ENCODE peak calls at places on chromosome 22, in five cellular contexts. One of them, this sample, is unnamed.

GRCh38 chr22:23501708-23502107 is 78.4 kb downstream of the IGLL1 start:
- DNase-seq in GM12878: no peak
- DNase-seq in K562: no peak
- DNase-seq in HepG2: no peak
- DNase-seq in A549: no peak
- DNase-seq in this sample: peak; percentile 40

GRCh38 chr22:50271519-50271970 is 1.4 kb upstream of the MAPK11 start:
- DNase-seq in GM12878: no peak
- DNase-seq in A549: no peak
- DNase-seq in K562: peak; percentile 84
- DNase-seq in HepG2: peak; percentile 34
- DNase-seq in this sample: peak; percentile 93

GRCh38 chr22:21095773-21096107 is 50.0 kb downstream of the LRRC74B start:
- DNase-seq in K562: no peak
- DNase-seq in A549: no peak
- DNase-seq in HepG2: no peak
- DNase-seq in GM12878: no peak
- DNase-seq in this sample: no peak

GRCh38 chr22:33697640-33698039 is 222.6 kb downstream of the LARGE1 start:
- DNase-seq in HepG2: peak; percentile 7
- DNase-seq in GM12878: no peak
- DNase-seq in A549: no peak
- DNase-seq in K562: no peak
- DNase-seq in this sample: no peak

GRCh38 chr22:50562523-50563409 is at the start of gene SYCE3:
- DNase-seq in GM12878: peak; percentile 75
- DNase-seq in K562: peak; percentile 96
- DNase-seq in A549: peak; percentile 73
- DNase-seq in HepG2: peak; percentile 92
- DNase-seq in this sample: peak; percentile 97

GRCh38 chr22:28012811-28013460 is 93.9 kb upstream of the PITPNB start:
- DNase-seq in A549: no peak
- DNase-seq in GM12878: no peak
- DNase-seq in HepG2: no peak
- DNase-seq in K562: no peak
- DNase-seq in this sample: no peak

GRCh38 chr22:31829505-31829904 is 75.7 kb downstream of the DEPDC5 start:
- DNase-seq in A549: peak; percentile 77
- DNase-seq in GM12878: peak; percentile 19
- DNase-seq in HepG2: peak; percentile 46
- DNase-seq in K562: peak; percentile 59
- DNase-seq in this sample: peak; percentile 47

GRCh38 chr22:39013923-39014722 is at the start of gene APOBEC3C:
- DNase-seq in K562: peak; percentile 94
- DNase-seq in A549: peak; percentile 58
- DNase-seq in HepG2: peak; percentile 75
- DNase-seq in GM12878: peak; percentile 79
- DNase-seq in this sample: peak; percentile 74

GRCh38 chr22:49244466-49245420 is 582.9 kb downstream of the BRD1 start:
- DNase-seq in HepG2: no peak
- DNase-seq in K562: no peak
- DNase-seq in A549: no peak
- DNase-seq in GM12878: no peak
- DNase-seq in this sample: no peak

GRCh38 chr22:49243335-49243734 is 584.3 kb downstream of the BRD1 start:
- DNase-seq in A549: no peak
- DNase-seq in GM12878: no peak
- DNase-seq in HepG2: no peak
- DNase-seq in K562: no peak
- DNase-seq in this sample: no peak

GRCh38 chr22:49251371-49251770 is 576.3 kb downstream of the BRD1 start:
- DNase-seq in K562: no peak
- DNase-seq in GM12878: no peak
- DNase-seq in A549: no peak
- DNase-seq in HepG2: no peak
- DNase-seq in this sample: no peak

GRCh38 chr22:49243965-49244364 is 583.7 kb downstream of the BRD1 start:
- DNase-seq in GM12878: no peak
- DNase-seq in HepG2: no peak
- DNase-seq in K562: no peak
- DNase-seq in A549: no peak
- DNase-seq in this sample: no peak

DNA sequence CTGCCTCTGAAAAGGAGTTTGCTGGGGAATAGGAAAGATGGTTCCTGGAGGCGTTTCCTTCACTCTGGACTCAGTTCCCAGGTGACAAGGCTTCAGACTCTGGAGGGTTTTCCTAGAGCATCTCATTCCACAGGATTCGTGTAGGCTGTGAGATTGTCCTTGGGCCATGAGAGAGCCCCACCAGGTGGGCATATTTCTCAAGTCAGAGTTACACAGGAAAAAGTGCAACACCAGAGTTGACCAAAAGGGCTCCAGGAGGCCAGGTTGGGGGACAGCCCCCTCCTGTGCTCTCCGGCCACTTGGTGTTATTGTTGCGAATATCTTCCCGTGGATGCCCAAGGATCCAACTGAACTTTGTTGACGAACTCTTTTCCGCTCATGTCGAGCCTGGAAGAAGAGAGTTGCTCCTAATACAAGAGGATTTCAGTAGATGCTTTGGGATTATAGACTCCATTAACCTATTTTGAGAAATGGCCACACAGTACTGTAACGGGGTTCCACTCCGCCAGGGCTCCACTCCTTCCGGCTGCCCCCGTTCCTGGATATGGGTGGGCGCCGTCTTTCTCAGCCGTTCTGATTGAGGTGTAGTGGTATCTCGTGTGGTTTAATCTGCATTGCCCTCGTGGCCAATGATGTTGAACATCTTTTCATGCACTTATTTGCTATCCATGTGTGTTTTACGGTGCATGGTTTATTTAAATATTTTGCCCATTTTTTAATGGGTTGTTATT is 580.3 kb downstream of the BRD1 start:
- DNase-seq in GM12878: no peak
- DNase-seq in K562: peak; percentile 1
- DNase-seq in A549: no peak
- DNase-seq in HepG2: no peak
- DNase-seq in this sample: no peak
- TF ChIP-seq USF2 in GM12878: no peak
- TF ChIP-seq USF2 in K562: no peak
- TF ChIP-seq USF2 in A549: no peak
- TF ChIP-seq USF2 in HepG2: no peak
- TF ChIP-seq USF2 in this sample: no peak

GRCh38 chr22:46010177-46010867 is 33.4 kb upstream of the WNT7B start:
- DNase-seq in GM12878: no peak
- DNase-seq in K562: no peak
- DNase-seq in A549: no peak
- DNase-seq in HepG2: no peak
- DNase-seq in this sample: no peak

GRCh38 chr22:46008291-46008690 is 31.3 kb upstream of the WNT7B start:
- DNase-seq in GM12878: no peak
- DNase-seq in A549: no peak
- DNase-seq in HepG2: no peak
- DNase-seq in K562: no peak
- DNase-seq in this sample: peak; percentile 65

GRCh38 chr22:46009730-46010129 is 32.8 kb upstream of the WNT7B start:
- DNase-seq in A549: no peak
- DNase-seq in HepG2: no peak
- DNase-seq in K562: no peak
- DNase-seq in GM12878: no peak
- DNase-seq in this sample: no peak

GRCh38 chr22:46007848-46008261 is 30.9 kb upstream of the WNT7B start:
- DNase-seq in HepG2: no peak
- DNase-seq in GM12878: no peak
- DNase-seq in A549: no peak
- DNase-seq in K562: no peak
- DNase-seq in this sample: peak; percentile 92

GRCh38 chr22:46008836-46009596 is 32.1 kb upstream of the WNT7B start:
- DNase-seq in A549: no peak
- DNase-seq in GM12878: no peak
- DNase-seq in K562: no peak
- DNase-seq in HepG2: no peak
- DNase-seq in this sample: no peak
- TF ChIP-seq MAX in A549: no peak
- TF ChIP-seq MAX in GM12878: no peak
- TF ChIP-seq MAX in K562: no peak
- TF ChIP-seq MAX in HepG2: no peak
- TF ChIP-seq MAX in this sample: no peak

GRCh38 chr22:43889366-43890253 is 2.2 kb downstream of the PNPLA5 start:
- DNase-seq in HepG2: no peak
- DNase-seq in GM12878: no peak
- DNase-seq in K562: peak; percentile 13
- DNase-seq in A549: no peak
- DNase-seq in this sample: peak; percentile 23

GRCh38 chr22:43890901-43891331 is 897 bp downstream of the PNPLA5 start:
- DNase-seq in K562: no peak
- DNase-seq in HepG2: no peak
- DNase-seq in A549: no peak
- DNase-seq in GM12878: no peak
- DNase-seq in this sample: no peak

GRCh38 chr22:43887391-43887790 is 4.4 kb downstream of the PNPLA5 start:
- DNase-seq in K562: no peak
- DNase-seq in A549: no peak
- DNase-seq in HepG2: no peak
- DNase-seq in GM12878: no peak
- DNase-seq in this sample: no peak

GRCh38 chr22:43886231-43886630 is 5.6 kb downstream of the PNPLA5 start:
- DNase-seq in GM12878: no peak
- DNase-seq in A549: no peak
- DNase-seq in HepG2: no peak
- DNase-seq in K562: no peak
- DNase-seq in this sample: no peak

GRCh38 chr22:43888740-43889139 is 3.1 kb downstream of the PNPLA5 start:
- DNase-seq in A549: no peak
- DNase-seq in K562: no peak
- DNase-seq in HepG2: no peak
- DNase-seq in GM12878: no peak
- DNase-seq in this sample: no peak
- TF ChIP-seq REST in A549: no peak
- TF ChIP-seq REST in K562: no peak
- TF ChIP-seq REST in HepG2: no peak
- TF ChIP-seq REST in GM12878: no peak
- TF ChIP-seq REST in this sample: no peak

GRCh38 chr22:24965822-24966626 is 13.5 kb downstream of the KIAA1671 start:
- DNase-seq in A549: no peak
- DNase-seq in GM12878: no peak
- DNase-seq in HepG2: peak; percentile 67
- DNase-seq in K562: no peak
- DNase-seq in this sample: no peak
- TF ChIP-seq USF2 in A549: no peak
- TF ChIP-seq USF2 in GM12878: no peak
- TF ChIP-seq USF2 in HepG2: no peak
- TF ChIP-seq USF2 in K562: no peak
- TF ChIP-seq USF2 in this sample: no peak

GRCh38 chr22:37303821-37304274 is 21.5 kb downstream of the CYTH4 start:
- DNase-seq in A549: peak; percentile 82
- DNase-seq in GM12878: no peak
- DNase-seq in K562: peak; percentile 60
- DNase-seq in HepG2: peak; percentile 32
- DNase-seq in this sample: no peak
- TF ChIP-seq MAX in A549: peak; percentile 71
- TF ChIP-seq MAX in GM12878: no peak
- TF ChIP-seq MAX in K562: peak; percentile 17
- TF ChIP-seq MAX in HepG2: no peak
- TF ChIP-seq MAX in this sample: peak; percentile 81

DNA sequence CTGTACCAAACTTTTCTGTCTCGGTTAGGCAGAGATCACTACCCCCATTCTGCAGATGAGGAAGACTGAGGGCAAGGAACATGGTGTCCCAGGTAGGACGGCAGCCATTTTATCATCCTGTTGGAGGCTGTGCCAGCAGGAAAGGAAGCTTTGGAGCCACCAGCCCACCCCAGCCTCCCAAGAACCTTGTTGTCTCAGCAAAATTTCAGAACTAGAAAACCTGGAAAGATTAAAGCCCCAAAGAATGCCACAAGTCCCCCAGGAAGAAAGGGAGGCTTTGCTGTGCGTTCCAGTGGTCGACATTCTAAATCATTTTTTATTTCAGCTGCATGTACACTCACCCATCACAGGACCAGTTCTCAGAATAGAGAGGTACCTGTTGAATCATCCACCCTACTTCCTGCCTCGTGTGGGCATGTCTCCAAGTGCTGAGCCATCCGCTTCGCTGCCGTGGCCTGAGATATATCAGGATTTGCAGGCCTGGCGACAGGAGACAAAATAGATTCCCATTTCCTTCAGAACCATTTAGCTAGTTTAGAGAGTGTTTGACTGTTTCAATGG is 12.9 kb upstream of the EIF3D start:
- DNase-seq in K562: peak; percentile 74
- DNase-seq in HepG2: no peak
- DNase-seq in A549: peak; percentile 55
- DNase-seq in GM12878: no peak
- DNase-seq in this sample: no peak
- TF ChIP-seq REST in K562: no peak
- TF ChIP-seq REST in HepG2: no peak
- TF ChIP-seq REST in A549: no peak
- TF ChIP-seq REST in GM12878: no peak
- TF ChIP-seq REST in this sample: no peak

This sample was measured in SK-N-SH.